ENCODE peak calls at places on chromosomes 7 and 10, in seven cellular contexts. F is transverse colon; J is WTC11; T is endothelial cell; Q is fibroblast of the aortic adventitia; A is CD8-positive, alpha-beta T cell; D is HCT116. X is an unnamed sample.

GRCh38 chr10:104255244-104255981 is 721 bp downstream of the GSTO1 start:
- DNase-seq in F (peak; percentile 30), J (no peak), T (no peak), Q (peak; percentile 62), A (no peak), D (no peak), X (peak; percentile 21)

GRCh38 chr10:113533801-113534200 is 19.1 kb upstream of the HABP2 start:
- DNase-seq in F (no peak), J (no peak), T (no peak), Q (no peak), A (no peak), D (no peak), X (no peak)

GRCh38 chr10:92530421-92530820 is 43.5 kb downstream of the IDE start:
- DNase-seq in F (no peak), J (no peak), T (no peak), Q (peak; percentile 14), A (no peak), D (no peak), X (no peak)

GRCh38 chr7:99003419-99003818 is 125.1 kb downstream of the TRRAP start:
- DNase-seq in F (no peak), J (no peak), T (no peak), Q (no peak), A (no peak), D (no peak), X (no peak)

GRCh38 chr7:127612263-127612662 is 5.7 kb downstream of the PAX4 start:
- DNase-seq in F (no peak), J (no peak), T (no peak), Q (no peak), A (no peak), D (no peak), X (no peak)

GRCh38 chr10:9792181-9792580 is 1225.5 kb upstream of the CELF2 start:
- DNase-seq in F (no peak), J (no peak), T (no peak), Q (no peak), A (no peak), D (no peak), X (no peak)

GRCh38 chr10:29063806-29064644 is 224.8 kb upstream of the LYZL1 start:
- DNase-seq in F (no peak), J (no peak), T (no peak), Q (peak; percentile 54), A (no peak), D (no peak), X (no peak)

GRCh38 chr7:123747620-123748141 is 1.1 kb downstream of the WASL start:
- DNase-seq in F (peak; percentile 68), J (peak; percentile 69), T (peak; percentile 56), Q (peak; percentile 73), A (peak; percentile 3), D (peak; percentile 39), X (peak; percentile 83)

GRCh38 chr7:31744294-31744874 is 57.4 kb downstream of the PPP1R17 start:
- DNase-seq in F (peak; percentile 65), J (peak; percentile 67), T (peak; percentile 72), Q (peak; percentile 85), A (no peak), D (peak; percentile 53), X (peak; percentile 57)

GRCh38 chr7:20381406-20382034 is 50.8 kb downstream of the ITGB8 start:
- DNase-seq in F (no peak), J (no peak), T (no peak), Q (no peak), A (no peak), D (no peak), X (no peak)

GRCh38 chr10:30359373-30360206 is 10.5 kb upstream of the MTPAP start:
- DNase-seq in F (peak; percentile 78), J (peak; percentile 85), T (peak; percentile 83), Q (peak; percentile 53), A (peak; percentile 38), D (peak; percentile 82), X (peak; percentile 64)

GRCh38 chr7:132577206-132578049 is 1.2 kb upstream of the PLXNA4 start:
- DNase-seq in F (peak; percentile 42), J (peak; percentile 80), T (peak; percentile 61), Q (peak; percentile 76), A (no peak), D (no peak), X (no peak)
- TF ChIP-seq CTCF in F (no peak), J (no peak), T (peak; percentile 25), Q (peak; percentile 6), A (no peak), D (no peak), X (no peak)

DNA sequence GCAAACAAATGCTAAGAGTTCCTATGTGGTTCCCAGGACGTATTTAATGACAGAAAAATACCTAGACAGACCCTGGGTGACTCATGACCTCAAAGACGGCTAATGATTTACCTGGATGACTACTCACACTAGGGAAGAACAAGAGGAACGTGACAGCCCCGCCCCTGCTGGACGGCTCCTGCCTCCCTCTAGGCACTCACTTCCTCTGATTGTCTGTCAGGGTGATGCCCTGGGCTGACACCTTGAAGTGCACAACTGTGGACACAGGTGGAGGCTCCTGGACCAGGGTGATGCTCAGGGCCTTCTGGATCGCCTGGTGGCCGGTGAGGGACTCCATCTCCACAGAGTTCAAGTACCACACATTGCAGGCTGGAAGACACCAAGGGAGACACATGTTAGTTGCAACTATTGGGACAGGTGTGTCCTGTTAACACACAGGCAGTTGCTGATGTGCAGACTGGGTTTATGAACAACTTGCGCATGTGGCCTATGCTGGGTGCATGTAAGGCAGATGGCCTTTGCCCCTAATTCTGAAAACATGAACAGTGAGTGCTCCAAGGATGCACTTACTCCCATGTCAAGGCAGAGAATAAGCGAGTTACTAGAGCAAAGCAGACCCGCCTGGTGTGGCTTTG is 298.3 kb downstream of the TNS3 start:
- DNase-seq in F (peak; percentile 85), J (no peak), T (no peak), Q (no peak), A (no peak), D (peak; percentile 56), X (no peak)
- TF ChIP-seq CTCF in F (no peak), J (no peak), T (no peak), Q (no peak), A (no peak), D (no peak), X (no peak)

GRCh38 chr7:128869138-128869943 is 6.7 kb downstream of the ATP6V1F start:
- DNase-seq in F (peak; percentile 74), J (peak; percentile 62), T (peak; percentile 37), Q (no peak), A (peak; percentile 11), D (no peak), X (peak; percentile 34)
- TF ChIP-seq CTCF in F (peak; percentile 4), J (no peak), T (no peak), Q (no peak), A (peak; percentile 13), D (no peak), X (peak; percentile 7)

GRCh38 chr7:100626055-100626454 is 13.7 kb downstream of the MOSPD3 start:
- DNase-seq in F (no peak), J (no peak), T (no peak), Q (no peak), A (no peak), D (no peak), X (no peak)

GRCh38 chr7:100626530-100627237 is 14.3 kb downstream of the MOSPD3 start:
- DNase-seq in F (peak; percentile 93), J (peak; percentile 87), T (peak; percentile 76), Q (peak; percentile 73), A (peak; percentile 88), D (peak; percentile 63), X (peak; percentile 93)

GRCh38 chr7:100630066-100630465 is 11.3 kb downstream of the TFR2 start:
- DNase-seq in F (no peak), J (no peak), T (no peak), Q (no peak), A (no peak), D (no peak), X (no peak)

GRCh38 chr7:100627238-100627549 is 14.2 kb downstream of the TFR2 start:
- DNase-seq in F (no peak), J (no peak), T (no peak), Q (no peak), A (no peak), D (no peak), X (no peak)

GRCh38 chr7:100629117-100629711 is 12.1 kb downstream of the TFR2 start:
- DNase-seq in F (peak; percentile 33), J (peak; percentile 87), T (peak; percentile 71), Q (no peak), A (no peak), D (peak; percentile 28), X (peak; percentile 18)
- TF ChIP-seq CTCF in F (no peak), J (peak; percentile 42), T (peak; percentile 44), Q (peak; percentile 39), A (peak; percentile 17), D (peak; percentile 63), X (peak; percentile 59)

GRCh38 chr7:116236020-116236630 is 25.8 kb downstream of the TES start:
- DNase-seq in F (peak; percentile 48), J (peak; percentile 16), T (peak; percentile 33), Q (peak; percentile 83), A (peak; percentile 37), D (no peak), X (peak; percentile 69)
- TF ChIP-seq CTCF in F (peak; percentile 54), J (peak; percentile 34), T (peak; percentile 66), Q (peak; percentile 45), A (peak; percentile 87), D (peak; percentile 54), X (peak; percentile 70)